ENCODE peak calls at places on chromosomes 13 and 19, in ten cellular contexts. V is trophoblast cell; E is CD4-positive, CD25-positive, alpha-beta regulatory T cell; K is cardiac muscle cell; B is uterus; T is K562; Y is OCI-LY7; J is upper lobe of right lung; P is body of pancreas; R is CD8-positive, alpha-beta T cell. A is an unnamed sample.

GRCh38 chr19:2962018-2962670 is 15.2 kb upstream of the TLE6 start:
- DNase-seq in Y (peak), K (peak), R (peak), J (no peak), T (peak), E (peak), B (peak), V (peak), P (peak), A (peak)

GRCh38 chr13:70960841-70961443 is 852.7 kb upstream of the KLHL1 start:
- DNase-seq in Y (peak), B (no peak), V (peak), J (no peak), T (no peak), P (no peak), E (no peak), K (peak), R (no peak), A (peak)

GRCh38 chr13:23725922-23726321 is 155.7 kb downstream of the TNFRSF19 start:
- DNase-seq in Y (no peak), K (peak), P (no peak), V (no peak), B (no peak), E (no peak), J (no peak), T (no peak), R (no peak), A (no peak)

GRCh38 chr19:10334340-10335148 is 1.2 kb upstream of the RAVER1 start:
- DNase-seq in R (no peak), E (no peak), B (peak), K (peak), V (peak), T (peak), P (peak), Y (peak), J (peak), A (peak)

GRCh38 chr13:109971745-109972090 is 185.3 kb upstream of the IRS2 start:
- DNase-seq in V (peak), R (no peak), Y (no peak), B (no peak), E (no peak), K (no peak), P (no peak), T (no peak), J (no peak), A (no peak)

GRCh38 chr13:110562696-110563462 is 1.4 kb upstream of the RAB20 start:
- DNase-seq in E (no peak), V (peak), Y (no peak), K (no peak), P (no peak), B (no peak), R (no peak), J (peak), T (no peak), A (no peak)

GRCh38 chr13:26280295-26280694 is 26.4 kb downstream of the CDK8 start:
- DNase-seq in T (no peak), B (no peak), J (no peak), E (no peak), P (no peak), V (peak), K (peak), R (no peak), Y (no peak), A (no peak)

GRCh38 chr13:110126391-110126961 is 180.5 kb downstream of the COL4A1 start:
- DNase-seq in P (peak), B (peak), Y (no peak), R (no peak), K (peak), E (no peak), T (no peak), J (no peak), V (peak), A (no peak)

GRCh38 chr19:45103200-45103624 is 10.2 kb downstream of the PPP1R37 start:
- DNase-seq in J (no peak), T (no peak), Y (no peak), K (peak), R (no peak), E (no peak), P (peak), B (no peak), V (no peak), A (no peak)

GRCh38 chr13:73230714-73231113 is 171.9 kb downstream of the KLF5 start:
- DNase-seq in V (no peak), T (no peak), Y (no peak), P (no peak), E (no peak), R (no peak), J (no peak), K (peak), B (no peak), A (no peak)

GRCh38 chr19:2324220-2324948 is 4.0 kb downstream of the LSM7 start:
- DNase-seq in B (no peak), Y (no peak), T (no peak), K (no peak), V (no peak), E (no peak), P (no peak), R (no peak), J (no peak), A (no peak)

GRCh38 chr13:31045621-31046081 is 113.2 kb downstream of the TEX26 start:
- DNase-seq in Y (no peak), K (peak), R (peak), T (peak), V (peak), E (peak), P (peak), J (peak), B (peak), A (no peak)

GRCh38 chr19:42816901-42817300 is 51.4 kb upstream of the PSG8 start:
- DNase-seq in E (no peak), P (no peak), Y (no peak), B (no peak), V (no peak), T (no peak), R (no peak), J (no peak), K (no peak), A (no peak)

GRCh38 chr19:35174226-35174625 is 19.7 kb downstream of the FXYD5 start:
- DNase-seq in P (no peak), K (no peak), Y (no peak), B (no peak), V (no peak), E (no peak), R (no peak), T (no peak), J (peak), A (no peak)

GRCh38 chr13:84445776-84446175 is 563.5 kb upstream of the SLITRK1 start:
- DNase-seq in P (no peak), T (no peak), K (peak), R (no peak), J (no peak), B (no peak), Y (no peak), E (no peak), V (peak), A (no peak)

GRCh38 chr13:82717249-82717648 is 1165.0 kb downstream of the SLITRK1 start:
- DNase-seq in P (no peak), V (peak), J (no peak), E (no peak), B (no peak), R (no peak), T (no peak), Y (no peak), K (peak), A (no peak)

GRCh38 chr19:6588508-6589345 is 2.2 kb downstream of the CD70 start:
- DNase-seq in Y (peak), R (no peak), V (no peak), E (no peak), T (no peak), K (no peak), P (no peak), J (no peak), B (no peak), A (no peak)

GRCh38 chr19:1273263-1274041 is 1.9 kb upstream of the FAM174C start:
- DNase-seq in E (no peak), P (peak), Y (no peak), B (no peak), J (no peak), R (no peak), T (no peak), V (peak), K (no peak), A (peak)

GRCh38 chr13:20714563-20715339 is 11.3 kb downstream of the IL17D start:
- DNase-seq in E (no peak), B (no peak), P (no peak), J (no peak), V (no peak), K (peak), T (no peak), R (no peak), Y (no peak), A (no peak)

GRCh38 chr13:78241278-78241919 is 322.8 kb upstream of the EDNRB start:
- DNase-seq in B (no peak), P (peak), E (no peak), V (peak), J (peak), T (peak), Y (peak), K (peak), R (no peak), A (peak)

GRCh38 chr19:2051771-2052704 is 994 bp upstream of the MKNK2 start:
- DNase-seq in B (peak), K (peak), R (no peak), E (peak), P (peak), J (no peak), V (no peak), T (no peak), Y (peak), A (no peak)

GRCh38 chr13:27783111-27783510 is 9.2 kb upstream of the GSX1 start:
- DNase-seq in K (peak), R (no peak), P (peak), V (peak), J (no peak), T (no peak), E (no peak), B (no peak), Y (no peak), A (peak)

GRCh38 chr13:110425444-110425780 is 118.3 kb downstream of the COL4A2 start:
- DNase-seq in K (no peak), R (no peak), T (no peak), V (no peak), Y (no peak), B (no peak), E (no peak), P (no peak), J (no peak), A (no peak)

DNA sequence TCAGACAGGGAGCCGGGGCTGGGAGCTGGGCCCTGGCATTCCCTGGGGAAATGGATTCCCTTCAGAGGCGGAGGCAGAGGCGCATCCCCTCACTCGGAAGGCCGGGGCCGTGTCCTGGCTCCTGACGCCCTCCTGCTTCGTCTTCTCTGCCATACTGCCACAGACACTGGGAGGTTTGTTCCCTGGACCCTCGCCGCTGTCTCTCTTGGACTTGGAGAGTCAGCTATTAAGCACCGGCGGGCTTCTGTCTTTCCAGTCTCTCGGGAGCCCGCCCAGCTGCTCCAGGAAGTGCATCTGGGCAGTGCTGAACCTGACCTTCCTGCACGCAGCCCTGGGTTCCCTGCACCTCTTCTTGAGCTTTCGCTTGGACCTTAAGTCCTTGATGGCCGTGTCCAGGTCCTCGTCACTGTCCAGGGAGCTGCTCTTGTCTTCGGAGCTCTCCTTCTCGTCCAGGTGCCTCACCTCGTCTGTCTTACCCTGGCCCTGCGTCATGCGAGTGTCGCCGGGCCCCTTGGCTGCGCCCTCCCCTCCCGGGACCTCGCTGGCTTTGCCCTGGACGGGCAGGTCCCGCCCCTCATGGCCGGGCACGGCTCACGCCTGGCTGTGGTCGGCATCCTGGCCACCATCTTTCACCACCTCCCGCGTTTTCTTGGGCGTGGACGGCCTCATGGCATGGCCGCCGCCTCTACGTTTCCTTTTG is 14.6 kb downstream of the RB1 start:
- DNase-seq in K (no peak), Y (no peak), E (no peak), J (no peak), B (no peak), P (peak), R (no peak), T (no peak), V (peak), A (no peak)
- H3K4me3 ChIP-seq in K (no peak), Y (no peak), E (no peak), J (peak), B (peak), P (no peak), R (peak), T (no peak), V (no peak), A (no peak)

GRCh38 chr19:46955813-46956371 is 63.7 kb upstream of the NPAS1 start:
- DNase-seq in P (no peak), K (no peak), T (no peak), V (no peak), B (no peak), E (no peak), J (no peak), R (no peak), Y (no peak), A (no peak)
- H3K27ac ChIP-seq in P (no peak), K (no peak), T (peak), V (no peak), B (no peak), E (peak), J (peak), R (no peak), Y (no peak), A (no peak)

GRCh38 chr19:28731577-28731976 is 481.4 kb downstream of the UQCRFS1 start:
- DNase-seq in Y (no peak), V (no peak), T (no peak), P (no peak), E (no peak), J (no peak), K (no peak), R (no peak), B (no peak), A (no peak)

GRCh38 chr19:28727133-28727834 is 485.7 kb downstream of the UQCRFS1 start:
- DNase-seq in P (peak), K (peak), B (no peak), Y (no peak), R (no peak), T (peak), E (no peak), J (peak), V (no peak), A (no peak)

GRCh38 chr19:28731113-28731512 is 481.8 kb downstream of the UQCRFS1 start:
- DNase-seq in Y (no peak), J (no peak), T (no peak), V (no peak), P (no peak), R (no peak), B (no peak), K (no peak), E (no peak), A (no peak)

GRCh38 chr19:28726533-28726932 is 486.4 kb downstream of the UQCRFS1 start:
- DNase-seq in T (no peak), R (no peak), J (no peak), E (no peak), K (no peak), V (no peak), P (no peak), B (no peak), Y (no peak), A (no peak)

DNA sequence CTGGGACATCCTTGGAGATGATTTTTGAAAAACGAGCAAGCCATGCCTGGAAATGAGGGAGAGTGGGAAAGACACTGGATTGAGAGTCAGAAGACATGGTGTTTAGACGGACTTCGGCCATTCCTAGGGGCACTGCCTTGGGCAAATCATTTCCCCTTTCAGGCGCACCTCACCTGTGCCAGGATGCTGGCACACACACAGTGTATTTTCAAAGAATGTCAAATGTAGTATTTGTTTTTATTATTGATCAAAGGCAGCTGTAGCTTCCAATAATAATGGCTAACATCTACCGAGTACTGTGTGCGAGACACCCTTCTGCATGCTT is 485.2 kb downstream of the UQCRFS1 start:
- DNase-seq in J (no peak), K (no peak), R (no peak), V (no peak), T (no peak), Y (no peak), E (no peak), B (no peak), P (no peak), A (no peak)
- H3K4me3 ChIP-seq in J (no peak), K (peak), R (no peak), V (no peak), T (peak), Y (no peak), E (no peak), B (no peak), P (no peak), A (no peak)

GRCh38 chr13:25232937-25233515 is 54.3 kb downstream of the MTMR6 start:
- DNase-seq in K (peak), E (no peak), Y (peak), V (peak), R (no peak), J (no peak), P (no peak), T (peak), B (no peak), A (no peak)
- H3K27ac ChIP-seq in K (no peak), E (no peak), Y (no peak), V (no peak), R (no peak), J (no peak), P (no peak), T (no peak), B (no peak), A (no peak)

A was measured in WERI-Rb-1.